ENCODE peak calls at places on chromosomes 12 and 14, in ten cellular contexts. S, H, Q, K, P, I, M, X, B and F are unnamed samples.
A peak's percentile ranks its signal among the peaks of the same experiment; 100 is the strongest.

GRCh38 chr12:12922191-12922616 is 29.8 kb downstream of the GPRC5D start:
- DNase-seq in S (no peak), H (peak; percentile 90), Q (no peak), K (peak; percentile 48), P (no peak), I (no peak), M (peak; percentile 49), X (no peak), B (no peak), F (no peak)

GRCh38 chr12:67085699-67086098 is 183.5 kb upstream of the CAND1 start:
- DNase-seq in S (no peak), H (no peak), Q (no peak), K (no peak), P (no peak), I (no peak), M (no peak), X (no peak), B (no peak), F (no peak)

GRCh38 chr12:47870175-47870781 is 34.5 kb downstream of the VDR start:
- DNase-seq in S (peak; percentile 46), H (no peak), Q (peak; percentile 68), K (peak; percentile 70), P (no peak), I (peak; percentile 81), M (no peak), X (no peak), B (peak; percentile 52), F (no peak)

GRCh38 chr14:26056232-26056631 is 541.6 kb downstream of the NOVA1 start:
- DNase-seq in S (no peak), H (no peak), Q (no peak), K (no peak), P (no peak), I (no peak), M (no peak), X (no peak), B (no peak), F (no peak)

GRCh38 chr14:84375235-84375634 is 1154.7 kb upstream of the FLRT2 start:
- DNase-seq in S (no peak), H (no peak), Q (no peak), K (no peak), P (no peak), I (no peak), M (peak; percentile 67), X (no peak), B (no peak), F (no peak)

GRCh38 chr12:79424109-79424721 is 266.5 kb downstream of the PAWR start:
- DNase-seq in S (no peak), H (no peak), Q (no peak), K (peak; percentile 98), P (peak; percentile 52), I (no peak), M (peak; percentile 97), X (no peak), B (no peak), F (no peak)

GRCh38 chr12:645563-646071 is 17.6 kb downstream of the NINJ2 start:
- DNase-seq in S (peak; percentile 38), H (no peak), Q (no peak), K (peak; percentile 50), P (no peak), I (no peak), M (peak; percentile 50), X (no peak), B (peak; percentile 66), F (no peak)

GRCh38 chr12:67879937-67880336 is 109.3 kb upstream of the IFNG-AS1 start:
- DNase-seq in S (no peak), H (no peak), Q (no peak), K (no peak), P (no peak), I (no peak), M (no peak), X (no peak), B (no peak), F (no peak)

GRCh38 chr12:69343357-69343756 is 4.8 kb upstream of the LYZ start:
- DNase-seq in S (no peak), H (no peak), Q (no peak), K (no peak), P (no peak), I (no peak), M (no peak), X (no peak), B (no peak), F (no peak)

GRCh38 chr12:15322164-15323054 is at the start of gene PTPRO:
- DNase-seq in S (no peak), H (no peak), Q (peak; percentile 70), K (no peak), P (peak; percentile 11), I (no peak), M (peak; percentile 6), X (peak; percentile 68), B (no peak), F (no peak)

GRCh38 chr12:6306151-6306550 is 4.3 kb upstream of the PLEKHG6 start:
- DNase-seq in S (no peak), H (no peak), Q (no peak), K (no peak), P (no peak), I (no peak), M (no peak), X (no peak), B (no peak), F (no peak)

GRCh38 chr12:95608252-95609033 is 57.2 kb upstream of the USP44 start:
- DNase-seq in S (peak; percentile 85), H (peak; percentile 88), Q (peak; percentile 38), K (peak; percentile 89), P (peak; percentile 63), I (no peak), M (peak; percentile 95), X (no peak), B (peak; percentile 66), F (no peak)

GRCh38 chr12:27524839-27525238 is 833 bp downstream of the PPFIBP1 start:
- DNase-seq in S (no peak), H (no peak), Q (no peak), K (peak; percentile 57), P (peak; percentile 8), I (peak; percentile 13), M (no peak), X (no peak), B (no peak), F (no peak)
- TF ChIP-seq CTCF in S (no peak), H (no peak), Q (no peak), K (no peak), P (no peak), I (no peak), M (no peak), X (peak; percentile 11), B (no peak), F (no peak)

DNA sequence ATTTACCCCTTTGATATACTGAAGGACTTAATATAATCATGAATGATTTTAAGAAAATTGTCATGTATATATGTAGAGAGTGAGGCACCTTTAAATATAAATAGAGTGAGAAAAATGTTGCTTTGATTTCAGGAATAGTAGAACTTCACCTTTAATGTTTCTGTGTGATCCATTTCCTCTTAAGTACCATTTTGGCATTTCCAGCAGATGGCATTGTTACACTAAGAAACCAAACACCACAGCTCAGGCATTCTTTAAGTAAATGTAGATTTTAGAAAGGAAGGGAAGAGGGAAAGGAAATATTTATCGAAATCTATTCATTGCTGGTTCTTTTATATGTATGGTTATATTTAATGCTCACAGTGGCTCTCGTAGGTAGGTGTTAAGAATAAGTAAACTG is 556.7 kb upstream of the FBXO33 start:
- DNase-seq in S (no peak), H (no peak), Q (no peak), K (no peak), P (peak; percentile 1), I (peak; percentile 59), M (peak; percentile 31), X (no peak), B (no peak), F (no peak)
- TF ChIP-seq CTCF in S (no peak), H (no peak), Q (no peak), K (no peak), P (peak; percentile 40), I (peak; percentile 34), M (peak; percentile 46), X (peak; percentile 27), B (peak; percentile 27), F (no peak)

DNA sequence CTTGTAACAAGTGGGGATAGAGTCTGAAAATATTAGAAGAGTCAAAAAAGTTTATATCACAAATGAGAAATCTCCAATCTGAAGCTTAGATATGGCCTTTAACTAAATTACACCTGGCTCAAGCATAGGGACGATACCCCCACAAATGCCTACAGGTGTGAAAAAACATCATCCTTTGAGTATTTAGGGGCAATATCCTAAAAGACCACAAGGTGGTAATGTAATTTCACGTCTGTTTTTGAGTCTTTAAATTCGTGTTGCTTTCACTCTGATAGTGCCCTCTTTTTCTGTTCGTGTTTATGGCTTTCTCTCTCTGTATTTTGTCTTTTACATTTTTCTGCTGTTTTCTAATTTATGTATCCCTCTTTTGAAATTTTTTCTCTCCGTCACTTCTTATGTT is 84.3 kb downstream of the ETNK1 start:
- DNase-seq in S (no peak), H (no peak), Q (no peak), K (peak; percentile 32), P (peak; percentile 39), I (peak; percentile 46), M (no peak), X (no peak), B (no peak), F (no peak)
- TF ChIP-seq CTCF in S (no peak), H (no peak), Q (peak; percentile 34), K (peak; percentile 63), P (peak; percentile 13), I (peak; percentile 42), M (peak; percentile 50), X (peak; percentile 28), B (peak; percentile 44), F (no peak)

GRCh38 chr14:53399057-53399456 is 245.9 kb upstream of the DDHD1 start:
- DNase-seq in S (no peak), H (no peak), Q (peak; percentile 58), K (peak; percentile 62), P (peak; percentile 17), I (peak; percentile 12), M (peak; percentile 63), X (no peak), B (no peak), F (no peak)
- TF ChIP-seq CTCF in S (no peak), H (no peak), Q (no peak), K (peak; percentile 36), P (no peak), I (peak; percentile 9), M (peak; percentile 35), X (no peak), B (no peak), F (no peak)

GRCh38 chr12:92650228-92650822 is 52.5 kb upstream of the PLEKHG7 start:
- DNase-seq in S (no peak), H (no peak), Q (no peak), K (no peak), P (no peak), I (no peak), M (no peak), X (no peak), B (no peak), F (no peak)
- TF ChIP-seq CTCF in S (no peak), H (no peak), Q (no peak), K (no peak), P (peak; percentile 36), I (no peak), M (no peak), X (peak; percentile 8), B (no peak), F (no peak)

DNA sequence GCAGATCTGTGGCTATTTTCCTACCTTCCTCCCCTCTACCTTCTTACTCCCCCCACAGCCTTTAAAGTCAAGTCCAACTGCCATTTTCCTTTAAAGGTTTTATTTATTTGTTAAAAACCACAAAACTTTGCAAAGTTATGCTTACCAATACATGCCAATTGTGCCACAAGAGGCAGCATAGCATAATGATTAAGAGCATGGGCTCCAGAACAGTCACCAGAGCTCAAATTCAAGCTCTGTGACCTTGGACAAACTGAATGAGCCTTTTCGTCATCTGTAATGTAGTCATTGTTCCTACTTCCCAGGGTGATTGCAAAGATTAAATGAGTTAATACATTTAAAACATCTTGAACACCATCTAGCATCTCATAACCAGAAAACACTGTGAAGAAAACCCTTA is 13.0 kb upstream of the FMNL3 start:
- DNase-seq in S (no peak), H (no peak), Q (no peak), K (peak; percentile 15), P (no peak), I (no peak), M (no peak), X (no peak), B (no peak), F (no peak)
- TF ChIP-seq CTCF in S (no peak), H (no peak), Q (no peak), K (no peak), P (no peak), I (peak; percentile 10), M (no peak), X (no peak), B (no peak), F (no peak)